ENCODE peak calls at places on chromosomes 6 and 20, in seven cellular contexts. One of them, this sample, is unnamed.

GRCh38 chr6:100724222-100724621 is 156.9 kb downstream of the ASCC3 start:
- DNase-seq in body of pancreas: no peak
- DNase-seq in H9: no peak
- DNase-seq in cardiac muscle cell: peak; percentile 13
- DNase-seq in IMR-90: no peak
- DNase-seq in heart left ventricle: no peak
- DNase-seq in neural progenitor cell: no peak
- DNase-seq in this sample: no peak

GRCh38 chr6:141151710-141152417 is 980.9 kb upstream of the GJE1 start:
- DNase-seq in heart left ventricle: no peak
- DNase-seq in body of pancreas: no peak
- DNase-seq in H9: no peak
- DNase-seq in cardiac muscle cell: no peak
- DNase-seq in IMR-90: no peak
- DNase-seq in neural progenitor cell: no peak
- DNase-seq in this sample: no peak

GRCh38 chr6:45880139-45880538 is 135.5 kb downstream of the CLIC5 start:
- DNase-seq in H9: no peak
- DNase-seq in heart left ventricle: peak; percentile 25
- DNase-seq in body of pancreas: peak; percentile 18
- DNase-seq in cardiac muscle cell: peak; percentile 12
- DNase-seq in neural progenitor cell: no peak
- DNase-seq in IMR-90: no peak
- DNase-seq in this sample: no peak

GRCh38 chr6:35719830-35720733 is 16.8 kb upstream of the ARMC12 start:
- DNase-seq in neural progenitor cell: peak; percentile 45
- DNase-seq in IMR-90: peak; percentile 47
- DNase-seq in body of pancreas: peak; percentile 71
- DNase-seq in H9: peak; percentile 54
- DNase-seq in cardiac muscle cell: peak; percentile 56
- DNase-seq in heart left ventricle: peak; percentile 49
- DNase-seq in this sample: no peak

GRCh38 chr6:28220164-28221133 is 4.6 kb upstream of the ZSCAN9 start:
- DNase-seq in body of pancreas: no peak
- DNase-seq in H9: no peak
- DNase-seq in IMR-90: peak; percentile 22
- DNase-seq in neural progenitor cell: no peak
- DNase-seq in cardiac muscle cell: no peak
- DNase-seq in heart left ventricle: no peak
- DNase-seq in this sample: no peak

GRCh38 chr20:32675223-32675975 is 1.7 kb upstream of the C20orf203 start:
- DNase-seq in neural progenitor cell: peak; percentile 60
- DNase-seq in body of pancreas: no peak
- DNase-seq in heart left ventricle: no peak
- DNase-seq in H9: no peak
- DNase-seq in cardiac muscle cell: no peak
- DNase-seq in IMR-90: no peak
- DNase-seq in this sample: no peak

GRCh38 chr20:23228912-23229311 is 121.7 kb upstream of the NXT1 start:
- DNase-seq in heart left ventricle: no peak
- DNase-seq in IMR-90: peak; percentile 95
- DNase-seq in H9: no peak
- DNase-seq in body of pancreas: no peak
- DNase-seq in neural progenitor cell: no peak
- DNase-seq in cardiac muscle cell: peak; percentile 78
- DNase-seq in this sample: no peak

GRCh38 chr20:18066421-18067333 is 9.0 kb upstream of the OVOL2 start:
- DNase-seq in body of pancreas: no peak
- DNase-seq in cardiac muscle cell: no peak
- DNase-seq in heart left ventricle: no peak
- DNase-seq in H9: no peak
- DNase-seq in IMR-90: no peak
- DNase-seq in neural progenitor cell: no peak
- DNase-seq in this sample: no peak

GRCh38 chr6:135576055-135576454 is 78.5 kb upstream of the AHI1 start:
- DNase-seq in heart left ventricle: no peak
- DNase-seq in body of pancreas: no peak
- DNase-seq in H9: no peak
- DNase-seq in cardiac muscle cell: peak; percentile 57
- DNase-seq in neural progenitor cell: no peak
- DNase-seq in IMR-90: peak; percentile 80
- DNase-seq in this sample: no peak

GRCh38 chr6:32369678-32370077 is 2.0 kb downstream of the TSBP1 start:
- DNase-seq in heart left ventricle: no peak
- DNase-seq in H9: no peak
- DNase-seq in neural progenitor cell: no peak
- DNase-seq in cardiac muscle cell: peak; percentile 79
- DNase-seq in IMR-90: peak; percentile 86
- DNase-seq in body of pancreas: no peak
- DNase-seq in this sample: peak; percentile 87

GRCh38 chr6:128725271-128726233 is 157.4 kb upstream of the LAMA2 start:
- DNase-seq in IMR-90: peak; percentile 38
- DNase-seq in cardiac muscle cell: peak; percentile 70
- DNase-seq in neural progenitor cell: peak; percentile 61
- DNase-seq in H9: no peak
- DNase-seq in body of pancreas: peak; percentile 17
- DNase-seq in heart left ventricle: no peak
- DNase-seq in this sample: peak; percentile 38

GRCh38 chr6:163522033-163522432 is 107.5 kb downstream of the QKI start:
- DNase-seq in IMR-90: no peak
- DNase-seq in H9: no peak
- DNase-seq in heart left ventricle: no peak
- DNase-seq in cardiac muscle cell: no peak
- DNase-seq in body of pancreas: no peak
- DNase-seq in neural progenitor cell: no peak
- DNase-seq in this sample: no peak

GRCh38 chr20:17327185-17327780 is 100.4 kb downstream of the PCSK2 start:
- DNase-seq in H9: no peak
- DNase-seq in heart left ventricle: no peak
- DNase-seq in IMR-90: no peak
- DNase-seq in cardiac muscle cell: no peak
- DNase-seq in body of pancreas: peak; percentile 6
- DNase-seq in neural progenitor cell: peak; percentile 22
- DNase-seq in this sample: no peak

GRCh38 chr6:85041376-85041775 is 277.0 kb upstream of the TBX18 start:
- DNase-seq in neural progenitor cell: no peak
- DNase-seq in body of pancreas: no peak
- DNase-seq in H9: no peak
- DNase-seq in cardiac muscle cell: peak; percentile 28
- DNase-seq in IMR-90: no peak
- DNase-seq in heart left ventricle: no peak
- DNase-seq in this sample: no peak

GRCh38 chr20:51731771-51732453 is 36.3 kb downstream of the ATP9A start:
- DNase-seq in heart left ventricle: peak; percentile 26
- DNase-seq in body of pancreas: no peak
- DNase-seq in neural progenitor cell: no peak
- DNase-seq in IMR-90: peak; percentile 58
- DNase-seq in cardiac muscle cell: peak; percentile 28
- DNase-seq in H9: no peak
- DNase-seq in this sample: no peak

GRCh38 chr6:137980777-137981176 is 113.7 kb downstream of the TNFAIP3 start:
- DNase-seq in heart left ventricle: no peak
- DNase-seq in H9: no peak
- DNase-seq in body of pancreas: no peak
- DNase-seq in neural progenitor cell: no peak
- DNase-seq in cardiac muscle cell: no peak
- DNase-seq in IMR-90: no peak
- DNase-seq in this sample: no peak

GRCh38 chr6:121590438-121590837 is 155.0 kb downstream of the GJA1 start:
- DNase-seq in H9: no peak
- DNase-seq in neural progenitor cell: no peak
- DNase-seq in body of pancreas: no peak
- DNase-seq in cardiac muscle cell: peak; percentile 79
- DNase-seq in IMR-90: peak; percentile 72
- DNase-seq in heart left ventricle: no peak
- DNase-seq in this sample: no peak

GRCh38 chr6:100035873-100036653 is 42.0 kb upstream of the MCHR2 start:
- DNase-seq in cardiac muscle cell: no peak
- DNase-seq in H9: no peak
- DNase-seq in body of pancreas: no peak
- DNase-seq in neural progenitor cell: no peak
- DNase-seq in heart left ventricle: no peak
- DNase-seq in IMR-90: no peak
- DNase-seq in this sample: no peak

GRCh38 chr6:74420221-74420620 is 724.2 kb downstream of the CD109 start:
- DNase-seq in neural progenitor cell: no peak
- DNase-seq in cardiac muscle cell: no peak
- DNase-seq in IMR-90: no peak
- DNase-seq in heart left ventricle: no peak
- DNase-seq in H9: no peak
- DNase-seq in body of pancreas: no peak
- DNase-seq in this sample: no peak

DNA sequence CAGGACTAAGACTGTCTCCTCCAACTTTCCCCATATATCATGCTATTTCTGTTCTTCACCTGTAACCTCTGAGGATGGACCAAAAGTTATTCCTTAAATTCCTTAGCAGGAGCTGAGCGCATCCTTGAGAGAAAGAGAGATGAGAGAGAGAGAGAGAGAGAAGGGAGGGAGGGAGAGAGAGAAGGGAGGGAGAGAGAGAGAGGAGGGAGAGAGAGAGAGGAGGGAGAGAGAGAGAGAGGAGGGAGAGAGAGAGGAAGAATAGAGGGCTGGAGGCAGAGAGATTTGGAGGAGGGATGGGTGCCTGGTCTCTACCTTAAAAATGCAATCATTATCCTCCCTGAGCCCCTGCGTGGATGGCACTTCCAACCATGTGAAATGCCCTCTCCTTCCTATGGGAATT is 73.6 kb downstream of the BMP2 start:
- DNase-seq in cardiac muscle cell: no peak
- DNase-seq in body of pancreas: no peak
- DNase-seq in heart left ventricle: no peak
- DNase-seq in H9: no peak
- DNase-seq in neural progenitor cell: no peak
- DNase-seq in IMR-90: no peak
- DNase-seq in this sample: no peak
- TF ChIP-seq CTCF in cardiac muscle cell: no peak
- TF ChIP-seq CTCF in body of pancreas: no peak
- TF ChIP-seq CTCF in heart left ventricle: no peak
- TF ChIP-seq CTCF in H9: no peak
- TF ChIP-seq CTCF in neural progenitor cell: no peak
- TF ChIP-seq CTCF in IMR-90: no peak
- TF ChIP-seq CTCF in this sample: no peak

DNA sequence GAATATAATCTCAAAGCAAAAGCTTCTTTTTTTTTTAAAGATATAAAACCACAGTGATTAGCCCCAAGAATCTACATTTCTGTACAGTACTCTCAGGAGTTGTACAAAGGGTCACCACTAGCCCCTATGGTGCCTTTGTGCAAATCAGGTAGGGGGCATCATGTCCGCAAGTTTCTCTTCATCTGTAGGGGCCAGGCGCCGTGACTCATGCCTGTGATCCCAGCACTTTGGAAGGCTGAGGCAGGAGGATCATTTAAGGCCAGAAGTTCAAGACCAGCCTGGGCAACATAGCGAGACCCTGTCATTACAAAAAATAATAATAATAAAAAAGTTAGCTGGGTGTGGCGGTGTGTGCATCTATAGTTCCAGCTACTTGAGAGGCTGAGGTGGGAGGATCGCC is 63.9 kb downstream of the ZMYND8 start:
- DNase-seq in neural progenitor cell: no peak
- DNase-seq in body of pancreas: no peak
- DNase-seq in cardiac muscle cell: no peak
- DNase-seq in IMR-90: no peak
- DNase-seq in H9: no peak
- DNase-seq in heart left ventricle: no peak
- DNase-seq in this sample: no peak
- H3K27ac ChIP-seq in neural progenitor cell: no peak overlapping the region
- H3K27ac ChIP-seq in body of pancreas: no peak overlapping the region
- H3K27ac ChIP-seq in cardiac muscle cell: no peak overlapping the region
- H3K27ac ChIP-seq in IMR-90: no peak overlapping the region
- H3K27ac ChIP-seq in H9: no peak overlapping the region
- H3K27ac ChIP-seq in heart left ventricle: no peak overlapping the region
- H3K27ac ChIP-seq in this sample: peak overlapping the region; percentile 44

GRCh38 chr6:126550323-126550722 is 210.4 kb downstream of the CENPW start:
- DNase-seq in neural progenitor cell: no peak
- DNase-seq in heart left ventricle: no peak
- DNase-seq in H9: peak; percentile 58
- DNase-seq in cardiac muscle cell: no peak
- DNase-seq in IMR-90: no peak
- DNase-seq in body of pancreas: no peak
- DNase-seq in this sample: no peak
- TF ChIP-seq CTCF in neural progenitor cell: peak; percentile 12
- TF ChIP-seq CTCF in heart left ventricle: no peak
- TF ChIP-seq CTCF in H9: peak; percentile 58
- TF ChIP-seq CTCF in cardiac muscle cell: no peak
- TF ChIP-seq CTCF in IMR-90: no peak
- TF ChIP-seq CTCF in body of pancreas: no peak
- TF ChIP-seq CTCF in this sample: no peak

GRCh38 chr6:33788694-33789549 is at the start of gene LEMD2:
- DNase-seq in heart left ventricle: peak; percentile 97
- DNase-seq in H9: peak; percentile 93
- DNase-seq in IMR-90: peak; percentile 94
- DNase-seq in neural progenitor cell: peak; percentile 91
- DNase-seq in cardiac muscle cell: peak; percentile 97
- DNase-seq in body of pancreas: peak; percentile 94
- DNase-seq in this sample: peak; percentile 88
- H3K27ac ChIP-seq in heart left ventricle: peak within 1 kb of the TSS; percentile 99
- H3K27ac ChIP-seq in H9: no peak within 1 kb of the TSS
- H3K27ac ChIP-seq in IMR-90: peak within 1 kb of the TSS; percentile 88
- H3K27ac ChIP-seq in neural progenitor cell: peak within 1 kb of the TSS; percentile 27
- H3K27ac ChIP-seq in cardiac muscle cell: peak within 1 kb of the TSS; percentile 96
- H3K27ac ChIP-seq in body of pancreas: peak within 1 kb of the TSS; percentile 86
- H3K27ac ChIP-seq in this sample: peak within 1 kb of the TSS; percentile 92

GRCh38 chr20:20052074-20052970 is at the start of the genes CFAP61 and CRNKL1:
- DNase-seq in H9: peak; percentile 98
- DNase-seq in IMR-90: peak; percentile 95
- DNase-seq in cardiac muscle cell: peak; percentile 98
- DNase-seq in body of pancreas: peak; percentile 98
- DNase-seq in heart left ventricle: peak; percentile 96
- DNase-seq in neural progenitor cell: peak; percentile 99
- DNase-seq in this sample: peak; percentile 98
- TF ChIP-seq CTCF in H9: no peak
- TF ChIP-seq CTCF in IMR-90: no peak
- TF ChIP-seq CTCF in cardiac muscle cell: no peak
- TF ChIP-seq CTCF in body of pancreas: no peak
- TF ChIP-seq CTCF in heart left ventricle: no peak
- TF ChIP-seq CTCF in neural progenitor cell: no peak
- TF ChIP-seq CTCF in this sample: no peak

This sample was measured in RWPE1.